ENCODE peak calls at places on chromosomes 6 and 20, in nine cellular contexts. One of them, this sample, is unnamed.

GRCh38 chr6:108437821-108438220 is 122.9 kb upstream of the FOXO3 start:
- DNase-seq in prostate gland: no peak
- DNase-seq in upper lobe of right lung: no peak
- DNase-seq in endothelial cell of umbilical vein: no peak
- DNase-seq in body of pancreas: no peak
- DNase-seq in mammary epithelial cell: peak; percentile 53
- DNase-seq in SK-N-SH: no peak
- DNase-seq in fibroblast of lung: peak; percentile 49
- DNase-seq in CD8-positive, alpha-beta T cell: no peak
- DNase-seq in this sample: no peak

GRCh38 chr20:19834287-19834686 is 76.2 kb downstream of the RIN2 start:
- DNase-seq in prostate gland: no peak
- DNase-seq in upper lobe of right lung: no peak
- DNase-seq in endothelial cell of umbilical vein: no peak
- DNase-seq in body of pancreas: no peak
- DNase-seq in mammary epithelial cell: no peak
- DNase-seq in SK-N-SH: no peak
- DNase-seq in fibroblast of lung: no peak
- DNase-seq in CD8-positive, alpha-beta T cell: no peak
- DNase-seq in this sample: no peak

GRCh38 chr6:126804255-126805064 is 314.0 kb upstream of the RSPO3 start:
- DNase-seq in prostate gland: peak; percentile 5
- DNase-seq in upper lobe of right lung: no peak
- DNase-seq in endothelial cell of umbilical vein: peak; percentile 77
- DNase-seq in body of pancreas: peak; percentile 11
- DNase-seq in mammary epithelial cell: peak; percentile 33
- DNase-seq in SK-N-SH: peak; percentile 24
- DNase-seq in fibroblast of lung: peak; percentile 30
- DNase-seq in CD8-positive, alpha-beta T cell: no peak
- DNase-seq in this sample: no peak

GRCh38 chr20:17961600-17961965 is 7.0 kb downstream of the SNX5 start:
- DNase-seq in prostate gland: no peak
- DNase-seq in upper lobe of right lung: no peak
- DNase-seq in endothelial cell of umbilical vein: no peak
- DNase-seq in body of pancreas: no peak
- DNase-seq in mammary epithelial cell: no peak
- DNase-seq in SK-N-SH: no peak
- DNase-seq in fibroblast of lung: no peak
- DNase-seq in CD8-positive, alpha-beta T cell: no peak
- DNase-seq in this sample: no peak

GRCh38 chr6:67887747-67888545 is 747.1 kb upstream of the ADGRB3 start:
- DNase-seq in prostate gland: no peak
- DNase-seq in upper lobe of right lung: no peak
- DNase-seq in endothelial cell of umbilical vein: no peak
- DNase-seq in body of pancreas: no peak
- DNase-seq in mammary epithelial cell: no peak
- DNase-seq in SK-N-SH: no peak
- DNase-seq in fibroblast of lung: no peak
- DNase-seq in CD8-positive, alpha-beta T cell: no peak
- DNase-seq in this sample: no peak

GRCh38 chr20:2631228-2631627 is 21.2 kb upstream of the NOP56 start:
- DNase-seq in prostate gland: no peak
- DNase-seq in upper lobe of right lung: no peak
- DNase-seq in endothelial cell of umbilical vein: no peak
- DNase-seq in body of pancreas: no peak
- DNase-seq in mammary epithelial cell: peak; percentile 16
- DNase-seq in SK-N-SH: no peak
- DNase-seq in fibroblast of lung: no peak
- DNase-seq in CD8-positive, alpha-beta T cell: no peak
- DNase-seq in this sample: no peak

GRCh38 chr6:25961619-25962367 is 809 bp upstream of the TRIM38 start:
- DNase-seq in prostate gland: no peak
- DNase-seq in upper lobe of right lung: no peak
- DNase-seq in endothelial cell of umbilical vein: no peak
- DNase-seq in body of pancreas: no peak
- DNase-seq in mammary epithelial cell: no peak
- DNase-seq in SK-N-SH: no peak
- DNase-seq in fibroblast of lung: no peak
- DNase-seq in CD8-positive, alpha-beta T cell: no peak
- DNase-seq in this sample: no peak

GRCh38 chr6:168041928-168042327 is 37.1 kb downstream of the FRMD1 start:
- DNase-seq in prostate gland: no peak
- DNase-seq in upper lobe of right lung: peak; percentile 59
- DNase-seq in endothelial cell of umbilical vein: no peak
- DNase-seq in body of pancreas: no peak
- DNase-seq in mammary epithelial cell: no peak
- DNase-seq in SK-N-SH: no peak
- DNase-seq in fibroblast of lung: no peak
- DNase-seq in CD8-positive, alpha-beta T cell: no peak
- DNase-seq in this sample: no peak

GRCh38 chr6:168616807-168617756 is 176.1 kb downstream of the SMOC2 start:
- DNase-seq in prostate gland: no peak
- DNase-seq in upper lobe of right lung: no peak
- DNase-seq in endothelial cell of umbilical vein: no peak
- DNase-seq in body of pancreas: no peak
- DNase-seq in mammary epithelial cell: no peak
- DNase-seq in SK-N-SH: peak; percentile 70
- DNase-seq in fibroblast of lung: no peak
- DNase-seq in CD8-positive, alpha-beta T cell: no peak
- DNase-seq in this sample: no peak

GRCh38 chr6:170037541-170038250 is 253.2 kb downstream of the DLL1 start:
- DNase-seq in prostate gland: no peak
- DNase-seq in upper lobe of right lung: peak; percentile 54
- DNase-seq in endothelial cell of umbilical vein: no peak
- DNase-seq in body of pancreas: peak; percentile 11
- DNase-seq in mammary epithelial cell: peak; percentile 17
- DNase-seq in SK-N-SH: no peak
- DNase-seq in fibroblast of lung: no peak
- DNase-seq in CD8-positive, alpha-beta T cell: no peak
- DNase-seq in this sample: peak; percentile 18

GRCh38 chr6:57265755-57266221 is 43.7 kb upstream of the RAB23 start:
- DNase-seq in prostate gland: no peak
- DNase-seq in upper lobe of right lung: no peak
- DNase-seq in endothelial cell of umbilical vein: peak; percentile 74
- DNase-seq in body of pancreas: no peak
- DNase-seq in mammary epithelial cell: no peak
- DNase-seq in SK-N-SH: no peak
- DNase-seq in fibroblast of lung: peak; percentile 77
- DNase-seq in CD8-positive, alpha-beta T cell: no peak
- DNase-seq in this sample: no peak

GRCh38 chr6:35634316-35634715 is 54.4 kb downstream of the FKBP5 start:
- DNase-seq in prostate gland: no peak
- DNase-seq in upper lobe of right lung: no peak
- DNase-seq in endothelial cell of umbilical vein: peak; percentile 50
- DNase-seq in body of pancreas: peak; percentile 41
- DNase-seq in mammary epithelial cell: no peak
- DNase-seq in SK-N-SH: no peak
- DNase-seq in fibroblast of lung: no peak
- DNase-seq in CD8-positive, alpha-beta T cell: no peak
- DNase-seq in this sample: no peak

GRCh38 chr20:9290331-9290730 is 221.4 kb downstream of the PLCB4 start:
- DNase-seq in prostate gland: no peak
- DNase-seq in upper lobe of right lung: no peak
- DNase-seq in endothelial cell of umbilical vein: no peak
- DNase-seq in body of pancreas: no peak
- DNase-seq in mammary epithelial cell: no peak
- DNase-seq in SK-N-SH: no peak
- DNase-seq in fibroblast of lung: no peak
- DNase-seq in CD8-positive, alpha-beta T cell: no peak
- DNase-seq in this sample: no peak

GRCh38 chr6:21377356-21377755 is 216.2 kb upstream of the SOX4 start:
- DNase-seq in prostate gland: no peak
- DNase-seq in upper lobe of right lung: no peak
- DNase-seq in endothelial cell of umbilical vein: no peak
- DNase-seq in body of pancreas: no peak
- DNase-seq in mammary epithelial cell: no peak
- DNase-seq in SK-N-SH: no peak
- DNase-seq in fibroblast of lung: peak; percentile 33
- DNase-seq in CD8-positive, alpha-beta T cell: no peak
- DNase-seq in this sample: no peak

GRCh38 chr6:33958863-33959651 is 155.3 kb upstream of the MLN start:
- DNase-seq in prostate gland: no peak
- DNase-seq in upper lobe of right lung: peak; percentile 58
- DNase-seq in endothelial cell of umbilical vein: no peak
- DNase-seq in body of pancreas: no peak
- DNase-seq in mammary epithelial cell: no peak
- DNase-seq in SK-N-SH: no peak
- DNase-seq in fibroblast of lung: no peak
- DNase-seq in CD8-positive, alpha-beta T cell: no peak
- DNase-seq in this sample: no peak

GRCh38 chr20:53914861-53915458 is 155.4 kb downstream of the BCAS1 start:
- DNase-seq in prostate gland: no peak
- DNase-seq in upper lobe of right lung: no peak
- DNase-seq in endothelial cell of umbilical vein: peak; percentile 39
- DNase-seq in body of pancreas: no peak
- DNase-seq in mammary epithelial cell: no peak
- DNase-seq in SK-N-SH: peak; percentile 35
- DNase-seq in fibroblast of lung: no peak
- DNase-seq in CD8-positive, alpha-beta T cell: no peak
- DNase-seq in this sample: no peak

GRCh38 chr6:136921936-136922679 is at the start of gene SLC35D3:
- DNase-seq in prostate gland: no peak
- DNase-seq in upper lobe of right lung: no peak
- DNase-seq in endothelial cell of umbilical vein: peak; percentile 14
- DNase-seq in body of pancreas: peak; percentile 18
- DNase-seq in mammary epithelial cell: no peak
- DNase-seq in SK-N-SH: peak; percentile 86
- DNase-seq in fibroblast of lung: peak; percentile 28
- DNase-seq in CD8-positive, alpha-beta T cell: no peak
- DNase-seq in this sample: no peak

GRCh38 chr20:25341716-25342680 is 48.6 kb downstream of the ABHD12 start:
- DNase-seq in prostate gland: no peak
- DNase-seq in upper lobe of right lung: no peak
- DNase-seq in endothelial cell of umbilical vein: no peak
- DNase-seq in body of pancreas: no peak
- DNase-seq in mammary epithelial cell: peak; percentile 53
- DNase-seq in SK-N-SH: no peak
- DNase-seq in fibroblast of lung: peak; percentile 64
- DNase-seq in CD8-positive, alpha-beta T cell: no peak
- DNase-seq in this sample: no peak

GRCh38 chr20:62114894-62115293 is 7.4 kb upstream of the LSM14B start:
- DNase-seq in prostate gland: no peak
- DNase-seq in upper lobe of right lung: no peak
- DNase-seq in endothelial cell of umbilical vein: no peak
- DNase-seq in body of pancreas: no peak
- DNase-seq in mammary epithelial cell: no peak
- DNase-seq in SK-N-SH: no peak
- DNase-seq in fibroblast of lung: no peak
- DNase-seq in CD8-positive, alpha-beta T cell: no peak
- DNase-seq in this sample: no peak

GRCh38 chr6:74334722-74335121 is 638.7 kb downstream of the CD109 start:
- DNase-seq in prostate gland: no peak
- DNase-seq in upper lobe of right lung: no peak
- DNase-seq in endothelial cell of umbilical vein: no peak
- DNase-seq in body of pancreas: no peak
- DNase-seq in mammary epithelial cell: no peak
- DNase-seq in SK-N-SH: no peak
- DNase-seq in fibroblast of lung: no peak
- DNase-seq in CD8-positive, alpha-beta T cell: no peak
- DNase-seq in this sample: no peak

DNA sequence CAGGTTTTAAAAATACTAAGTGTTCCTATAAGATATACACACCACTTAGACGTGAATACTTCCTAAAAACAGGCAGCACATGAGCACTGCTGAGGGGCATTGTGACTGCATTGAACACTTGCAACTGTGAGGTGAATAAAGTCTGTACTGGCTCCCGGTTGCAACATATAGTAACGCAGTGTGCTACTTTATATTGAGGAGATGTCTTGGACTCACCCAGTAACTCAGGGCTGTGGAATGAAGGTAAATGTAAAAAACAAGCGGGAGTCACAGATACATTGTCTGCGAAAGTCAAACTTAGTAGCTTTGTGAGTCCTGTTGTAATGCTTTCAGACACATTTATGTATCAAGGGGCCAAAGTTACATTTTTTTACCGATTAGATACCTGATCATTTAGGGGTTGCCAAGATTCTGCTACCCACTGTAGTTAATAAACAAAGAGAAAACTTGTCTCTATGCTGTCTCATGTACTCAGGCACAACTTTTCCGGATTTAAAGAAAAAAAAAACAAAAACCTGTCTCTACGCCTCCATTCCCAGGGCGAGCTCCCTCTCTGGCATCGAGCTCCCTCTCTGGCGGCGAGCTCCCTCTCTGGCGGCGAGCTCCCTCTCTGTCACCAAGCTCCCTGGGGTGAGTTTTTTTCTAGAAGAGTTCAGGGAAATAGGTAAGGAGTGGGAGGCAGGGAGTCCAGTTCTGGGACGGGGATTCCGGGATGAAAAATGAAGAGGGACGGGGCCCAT is 16.8 kb upstream of the HLA-A start:
- DNase-seq in prostate gland: no peak
- DNase-seq in upper lobe of right lung: no peak
- DNase-seq in endothelial cell of umbilical vein: no peak
- DNase-seq in body of pancreas: no peak
- DNase-seq in mammary epithelial cell: peak; percentile 42
- DNase-seq in SK-N-SH: no peak
- DNase-seq in fibroblast of lung: no peak
- DNase-seq in CD8-positive, alpha-beta T cell: no peak
- DNase-seq in this sample: no peak
- H3K27ac ChIP-seq in prostate gland: peak overlapping the region; percentile 90
- H3K27ac ChIP-seq in upper lobe of right lung: peak overlapping the region; percentile 98
- H3K27ac ChIP-seq in endothelial cell of umbilical vein: no peak overlapping the region
- H3K27ac ChIP-seq in body of pancreas: no peak overlapping the region
- H3K27ac ChIP-seq in mammary epithelial cell: peak overlapping the region; percentile 85
- H3K27ac ChIP-seq in SK-N-SH: no peak overlapping the region
- H3K27ac ChIP-seq in fibroblast of lung: peak overlapping the region; percentile 92
- H3K27ac ChIP-seq in CD8-positive, alpha-beta T cell: peak overlapping the region; percentile 92
- H3K27ac ChIP-seq in this sample: peak overlapping the region; percentile 91

GRCh38 chr6:1388927-1389790 is at the start of gene FOXF2:
- DNase-seq in prostate gland: no peak
- DNase-seq in upper lobe of right lung: no peak
- DNase-seq in endothelial cell of umbilical vein: no peak
- DNase-seq in body of pancreas: no peak
- DNase-seq in mammary epithelial cell: no peak
- DNase-seq in SK-N-SH: no peak
- DNase-seq in fibroblast of lung: no peak
- DNase-seq in CD8-positive, alpha-beta T cell: no peak
- DNase-seq in this sample: no peak
- H3K4me3 ChIP-seq in prostate gland: peak within 1 kb of the TSS; percentile 40
- H3K4me3 ChIP-seq in upper lobe of right lung: peak within 1 kb of the TSS; percentile 52
- H3K4me3 ChIP-seq in endothelial cell of umbilical vein: no peak within 1 kb of the TSS
- H3K4me3 ChIP-seq in body of pancreas: no peak within 1 kb of the TSS
- H3K4me3 ChIP-seq in mammary epithelial cell: no peak within 1 kb of the TSS
- H3K4me3 ChIP-seq in SK-N-SH: no peak within 1 kb of the TSS
- H3K4me3 ChIP-seq in fibroblast of lung: peak within 1 kb of the TSS; percentile 98
- H3K4me3 ChIP-seq in CD8-positive, alpha-beta T cell: no peak within 1 kb of the TSS
- H3K4me3 ChIP-seq in this sample: peak within 1 kb of the TSS; percentile 63

GRCh38 chr6:27128796-27129094 is 118.8 kb upstream of the PRSS16 start:
- DNase-seq in prostate gland: no peak
- DNase-seq in upper lobe of right lung: no peak
- DNase-seq in endothelial cell of umbilical vein: no peak
- DNase-seq in body of pancreas: no peak
- DNase-seq in mammary epithelial cell: no peak
- DNase-seq in SK-N-SH: no peak
- DNase-seq in fibroblast of lung: no peak
- DNase-seq in CD8-positive, alpha-beta T cell: no peak
- DNase-seq in this sample: no peak
- TF ChIP-seq CTCF in prostate gland: no peak
- TF ChIP-seq CTCF in upper lobe of right lung: no peak
- TF ChIP-seq CTCF in endothelial cell of umbilical vein: no peak
- TF ChIP-seq CTCF in body of pancreas: no peak
- TF ChIP-seq CTCF in mammary epithelial cell: no peak
- TF ChIP-seq CTCF in SK-N-SH: no peak
- TF ChIP-seq CTCF in fibroblast of lung: no peak
- TF ChIP-seq CTCF in CD8-positive, alpha-beta T cell: no peak
- TF ChIP-seq CTCF in this sample: no peak

GRCh38 chr20:23203951-23204730 is 118.0 kb upstream of the CD93 start:
- DNase-seq in prostate gland: no peak
- DNase-seq in upper lobe of right lung: no peak
- DNase-seq in endothelial cell of umbilical vein: no peak
- DNase-seq in body of pancreas: no peak
- DNase-seq in mammary epithelial cell: no peak
- DNase-seq in SK-N-SH: no peak
- DNase-seq in fibroblast of lung: no peak
- DNase-seq in CD8-positive, alpha-beta T cell: no peak
- DNase-seq in this sample: no peak
- H3K27ac ChIP-seq in prostate gland: peak overlapping the region; percentile 64
- H3K27ac ChIP-seq in upper lobe of right lung: no peak overlapping the region
- H3K27ac ChIP-seq in endothelial cell of umbilical vein: no peak overlapping the region
- H3K27ac ChIP-seq in body of pancreas: no peak overlapping the region
- H3K27ac ChIP-seq in mammary epithelial cell: no peak overlapping the region
- H3K27ac ChIP-seq in SK-N-SH: no peak overlapping the region
- H3K27ac ChIP-seq in fibroblast of lung: no peak overlapping the region
- H3K27ac ChIP-seq in CD8-positive, alpha-beta T cell: no peak overlapping the region
- H3K27ac ChIP-seq in this sample: no peak overlapping the region

This sample was measured in dorsolateral prefrontal cortex.